ENCODE peak calls at places on chromosomes 4 and X, in seven cellular contexts. L is T-cell; R is GM03348; E is foreskin melanocyte; Q is EL; N is AG08396; A is effector memory CD4-positive, alpha-beta T cell. J is an unnamed sample.

GRCh38 chr4:83449009-83449408 is 6.6 kb downstream of the HELQ start:
- DNase-seq in L (no peak), R (no peak), E (no peak), Q (no peak), N (no peak), A (no peak), J (no peak)

GRCh38 chr4:146261046-146261445 is 46.7 kb downstream of the REELD1 start:
- DNase-seq in L (no peak), R (no peak), E (no peak), Q (peak; percentile 40), N (no peak), A (no peak), J (no peak)

GRCh38 chr4:122758033-122758432 is 25.5 kb downstream of the BBS12 start:
- DNase-seq in L (no peak), R (peak; percentile 44), E (no peak), Q (peak; percentile 62), N (peak; percentile 5), A (no peak), J (peak; percentile 57)

GRCh38 chr4:1366371-1367229 is 19.6 kb downstream of the UVSSA start:
- DNase-seq in L (no peak), R (no peak), E (no peak), Q (no peak), N (no peak), A (no peak), J (no peak)

GRCh38 chr4:1126506-1126905 is 13.1 kb upstream of the RNF212 start:
- DNase-seq in L (no peak), R (peak; percentile 42), E (no peak), Q (peak; percentile 22), N (no peak), A (no peak), J (no peak)

GRCh38 chrX:11364835-11365234 is 71.6 kb downstream of the AMELX start:
- DNase-seq in L (no peak), R (no peak), E (no peak), Q (no peak), N (no peak), A (no peak), J (no peak)

GRCh38 chr4:173794662-173795061 is 264.6 kb upstream of the HAND2 start:
- DNase-seq in L (no peak), R (peak; percentile 18), E (no peak), Q (no peak), N (peak; percentile 12), A (no peak), J (no peak)

GRCh38 chrX:136143714-136144113 is 3.6 kb upstream of the FHL1 start:
- DNase-seq in L (no peak), R (no peak), E (no peak), Q (no peak), N (no peak), A (no peak), J (no peak)

GRCh38 chr4:20356565-20356964 is 104.9 kb downstream of the SLIT2 start:
- DNase-seq in L (no peak), R (no peak), E (no peak), Q (no peak), N (no peak), A (no peak), J (no peak)

GRCh38 chr4:76267811-76268210 is 16.3 kb downstream of the FAM47E start:
- DNase-seq in L (no peak), R (no peak), E (peak; percentile 79), Q (no peak), N (no peak), A (no peak), J (no peak)

GRCh38 chr4:184792950-184793555 is 32.7 kb downstream of the ACSL1 start:
- DNase-seq in L (no peak), R (peak; percentile 77), E (peak; percentile 96), Q (peak; percentile 91), N (peak; percentile 68), A (no peak), J (peak; percentile 43)

GRCh38 chrX:46686003-46686645 is 72.8 kb downstream of the SLC9A7 start:
- DNase-seq in L (peak; percentile 19), R (peak; percentile 40), E (peak; percentile 17), Q (peak; percentile 47), N (peak; percentile 37), A (peak; percentile 16), J (peak; percentile 1)

GRCh38 chr4:27272264-27272663 is 411.6 kb downstream of the STIM2 start:
- DNase-seq in L (no peak), R (no peak), E (no peak), Q (no peak), N (no peak), A (no peak), J (no peak)

GRCh38 chrX:111861605-111862004 is 14.4 kb upstream of the TRPC5OS start:
- DNase-seq in L (no peak), R (no peak), E (no peak), Q (no peak), N (no peak), A (no peak), J (no peak)

GRCh38 chrX:1914606-1915365 is 299.9 kb downstream of the ASMT start:
- DNase-seq in L (no peak), R (no peak), E (no peak), Q (no peak), N (no peak), A (no peak), J (no peak)

GRCh38 chr4:33722254-33722653 is 2522.1 kb downstream of the ARAP2 start:
- DNase-seq in L (no peak), R (peak; percentile 36), E (peak; percentile 11), Q (peak; percentile 43), N (no peak), A (no peak), J (no peak)

GRCh38 chrX:40867352-40867751 is 132.0 kb upstream of the MED14 start:
- DNase-seq in L (no peak), R (peak; percentile 31), E (no peak), Q (peak; percentile 58), N (peak; percentile 33), A (no peak), J (no peak)

GRCh38 chrX:13898084-13898483 is 81.2 kb upstream of the GPM6B start:
- DNase-seq in L (no peak), R (no peak), E (peak; percentile 67), Q (peak; percentile 28), N (no peak), A (no peak), J (no peak)

GRCh38 chrX:46551494-46552128 is 6.4 kb upstream of the ZNF674 start:
- DNase-seq in L (no peak), R (no peak), E (no peak), Q (peak; percentile 53), N (no peak), A (no peak), J (no peak)

GRCh38 chrX:134749651-134750450 is 91.6 kb upstream of the PLAC1 start:
- DNase-seq in L (no peak), R (peak; percentile 10), E (no peak), Q (no peak), N (no peak), A (no peak), J (no peak)

GRCh38 chr4:47334597-47335185 is 128.8 kb downstream of the COMMD8 start:
- DNase-seq in L (no peak), R (no peak), E (no peak), Q (peak; percentile 38), N (no peak), A (no peak), J (no peak)

GRCh38 chrX:154398668-154399526 is 720 bp downstream of the RPL10 start:
- DNase-seq in L (peak; percentile 76), R (peak; percentile 61), E (peak; percentile 69), Q (peak; percentile 66), N (no peak), A (peak; percentile 73), J (peak; percentile 36)

GRCh38 chr4:1337951-1338751 is 8.9 kb upstream of the UVSSA start:
- DNase-seq in L (no peak), R (no peak), E (no peak), Q (no peak), N (no peak), A (no peak), J (no peak)

GRCh38 chrX:6468716-6469115 is 66.2 kb downstream of the VCX3A start:
- DNase-seq in L (no peak), R (no peak), E (no peak), Q (no peak), N (no peak), A (no peak), J (no peak)

GRCh38 chr4:89324671-89325070 is 17.1 kb upstream of the GPRIN3 start:
- DNase-seq in L (no peak), R (peak; percentile 29), E (no peak), Q (no peak), N (no peak), A (no peak), J (peak; percentile 57)

GRCh38 chr4:30938956-30939528 is 218.9 kb downstream of the PCDH7 start:
- DNase-seq in L (no peak), R (no peak), E (peak; percentile 60), Q (no peak), N (no peak), A (no peak), J (no peak)

GRCh38 chr4:123666486-123666885 is 269.9 kb downstream of the SPRY1 start:
- DNase-seq in L (no peak), R (no peak), E (no peak), Q (no peak), N (no peak), A (no peak), J (no peak)

GRCh38 chr4:13299343-13299742 is 184.8 kb downstream of the RAB28 start:
- DNase-seq in L (no peak), R (no peak), E (no peak), Q (no peak), N (no peak), A (no peak), J (no peak)

GRCh38 chrX:2492536-2493218 is 8.1 kb downstream of the DHRSX start:
- DNase-seq in L (no peak), R (no peak), E (no peak), Q (no peak), N (no peak), A (no peak), J (no peak)

GRCh38 chrX:106898462-106898861 is 4.7 kb downstream of the RIPPLY1 start:
- DNase-seq in L (no peak), R (peak; percentile 34), E (peak; percentile 60), Q (peak; percentile 57), N (peak; percentile 27), A (no peak), J (no peak)

GRCh38 chr4:166104623-166105022 is 231.6 kb downstream of the TLL1 start:
- DNase-seq in L (no peak), R (no peak), E (no peak), Q (no peak), N (no peak), A (no peak), J (no peak)

GRCh38 chrX:120309873-120310730 is 1.2 kb downstream of the TMEM255A start:
- DNase-seq in L (no peak), R (peak; percentile 10), E (no peak), Q (peak; percentile 57), N (peak; percentile 26), A (no peak), J (no peak)

GRCh38 chr4:183670251-183670650 is 11.2 kb downstream of the TRAPPC11 start:
- DNase-seq in L (no peak), R (no peak), E (no peak), Q (no peak), N (no peak), A (no peak), J (no peak)

GRCh38 chr4:163395055-163395454 is 51.4 kb downstream of the NPY5R start:
- DNase-seq in L (no peak), R (no peak), E (no peak), Q (peak; percentile 25), N (no peak), A (no peak), J (no peak)

GRCh38 chrX:20080277-20080676 is 36.4 kb downstream of the MAP7D2 start:
- DNase-seq in L (no peak), R (no peak), E (no peak), Q (no peak), N (no peak), A (no peak), J (no peak)

GRCh38 chr4:109424093-109424818 is 9.4 kb upstream of the SEC24B start:
- DNase-seq in L (no peak), R (no peak), E (peak; percentile 45), Q (peak; percentile 33), N (no peak), A (no peak), J (no peak)

GRCh38 chr4:8061573-8061972 is 97.0 kb downstream of the ABLIM2 start:
- DNase-seq in L (no peak), R (no peak), E (no peak), Q (no peak), N (no peak), A (no peak), J (no peak)

GRCh38 chr4:153489856-153490558 is 23.8 kb downstream of the TMEM131L start:
- DNase-seq in L (no peak), R (no peak), E (no peak), Q (no peak), N (no peak), A (no peak), J (no peak)